ENCODE peak calls at places on chromosomes 16 and 17, in seven cellular contexts. U is H9; V is AG08395; Q is MCF 10A; F is stimulated activated CD8-positive, alpha-beta memory T cell treated with anti-CD3 and anti-CD28 coated beads, Interleukin-7, amount 100 ng/mL, for 4 hours; E is NCI-H2171 treated with DMSO at 0.1 percent for 48 hours; M is type B pancreatic cell. I is an unnamed sample.

GRCh38 chr17:66373944-66374817 is 71.8 kb downstream of the PRKCA start:
- DNase-seq in M (no peak), E (peak; percentile 72), Q (no peak), U (no peak), F (peak; percentile 35), V (no peak), I (peak; percentile 15)

GRCh38 chr16:51151951-51152663 is 1.0 kb upstream of the SALL1 start:
- DNase-seq in E (peak; percentile 34), Q (no peak), F (no peak), M (peak; percentile 92), U (peak; percentile 91), V (peak; percentile 96), I (peak; percentile 90)

GRCh38 chr17:1124896-1125774 is 54.6 kb downstream of the ABR start:
- DNase-seq in M (no peak), Q (no peak), V (no peak), F (no peak), U (no peak), E (no peak), I (no peak)

GRCh38 chr16:28932339-28933141 is 769 bp downstream of the CD19 start:
- DNase-seq in E (no peak), Q (no peak), U (no peak), M (no peak), V (no peak), F (no peak), I (no peak)

GRCh38 chr16:80191928-80192327 is 348.9 kb upstream of the DYNLRB2 start:
- DNase-seq in U (no peak), F (no peak), E (no peak), M (no peak), V (no peak), Q (no peak), I (no peak)

GRCh38 chr17:39652635-39653315 is 12.4 kb upstream of the TCAP start:
- DNase-seq in F (no peak), M (no peak), V (no peak), U (peak; percentile 81), Q (no peak), E (no peak), I (peak; percentile 52)

GRCh38 chr16:10824111-10824893 is 5.7 kb upstream of the TVP23A start:
- DNase-seq in Q (no peak), M (no peak), E (no peak), V (no peak), F (no peak), U (no peak), I (no peak)

GRCh38 chr17:4747847-4748246 is 8.1 kb upstream of the CXCL16 start:
- DNase-seq in E (no peak), Q (no peak), F (no peak), M (no peak), U (no peak), V (no peak), I (no peak)

GRCh38 chr17:38939987-38940386 is 14.6 kb downstream of the LASP1NB start:
- DNase-seq in V (no peak), F (no peak), E (no peak), M (no peak), U (no peak), Q (no peak), I (no peak)

GRCh38 chr16:86391987-86392386 is 118.3 kb upstream of the FOXF1 start:
- DNase-seq in Q (no peak), F (no peak), E (no peak), M (no peak), V (peak; percentile 63), U (no peak), I (no peak)

GRCh38 chr16:1290032-1290431 is 19.4 kb upstream of the UBE2I start:
- DNase-seq in U (no peak), M (no peak), E (no peak), F (no peak), V (no peak), Q (no peak), I (no peak)

GRCh38 chr17:79793924-79794304 is 3.0 kb downstream of the CBX8 start:
- DNase-seq in V (peak; percentile 66), Q (no peak), F (no peak), E (peak; percentile 24), U (peak; percentile 92), M (no peak), I (no peak)

GRCh38 chr17:17303847-17304490 is 796 bp downstream of the NT5M start:
- DNase-seq in U (no peak), M (no peak), F (no peak), V (no peak), Q (no peak), E (no peak), I (no peak)

GRCh38 chr17:74152591-74153455 is 50.7 kb upstream of the RPL38 start:
- DNase-seq in M (no peak), F (no peak), U (peak; percentile 26), V (no peak), Q (peak; percentile 12), E (peak; percentile 67), I (no peak)

GRCh38 chr16:28923652-28924398 is 1.2 kb downstream of the RABEP2 start:
- DNase-seq in F (no peak), E (peak; percentile 39), U (no peak), Q (no peak), M (no peak), V (no peak), I (no peak)

GRCh38 chr17:45223541-45224528 is 2.1 kb downstream of the FMNL1 start:
- DNase-seq in U (no peak), F (no peak), E (no peak), Q (no peak), M (no peak), V (no peak), I (no peak)

GRCh38 chr16:30758988-30759461 is 2.8 kb downstream of the CFAP119 start:
- DNase-seq in F (no peak), E (no peak), V (no peak), Q (no peak), M (no peak), U (no peak), I (no peak)

GRCh38 chr17:50550661-50551432 is 3.9 kb downstream of the SPATA20 start:
- DNase-seq in V (peak; percentile 87), E (peak; percentile 9), M (peak; percentile 86), U (peak; percentile 98), F (no peak), Q (peak; percentile 64), I (peak; percentile 69)

GRCh38 chr16:2429771-2430663 is 770 bp downstream of the CCNF start:
- DNase-seq in M (no peak), F (no peak), U (no peak), V (no peak), Q (peak; percentile 42), E (no peak), I (no peak)

GRCh38 chr16:83878838-83879237 is 20.1 kb upstream of the MLYCD start:
- DNase-seq in E (peak; percentile 26), F (no peak), V (peak; percentile 69), M (no peak), U (no peak), Q (peak; percentile 45), I (no peak)

GRCh38 chr16:46482895-46483294 is 138.3 kb downstream of the SHCBP1 start:
- DNase-seq in U (no peak), V (no peak), Q (no peak), M (no peak), E (peak; percentile 2), F (no peak), I (no peak)

GRCh38 chr16:75322706-75323105 is 71.3 kb upstream of the BCAR1 start:
- DNase-seq in U (no peak), F (no peak), E (no peak), Q (peak; percentile 62), M (no peak), V (no peak), I (no peak)

GRCh38 chr17:44197980-44198720 is 1.5 kb downstream of the ATXN7L3 start:
- DNase-seq in U (no peak), V (peak; percentile 69), M (no peak), E (no peak), F (no peak), Q (peak; percentile 53), I (no peak)

GRCh38 chr17:79840204-79840988 is 1.2 kb upstream of the CBX4 start:
- DNase-seq in V (no peak), Q (peak; percentile 36), E (no peak), U (peak; percentile 74), F (no peak), M (no peak), I (no peak)